ENCODE peak calls at places on chromosomes 7 and 10, in four cellular contexts. Y is IMR-90, D is HepG2, O is K562. K is an unnamed sample.

GRCh38 chr10:12237265-12238220 is 41.6 kb downstream of the CDC123 start:
- DNase-seq in Y (no peak), D (peak), O (no peak), K (no peak)

GRCh38 chr10:31318854-31319601 is at the start of gene ZEB1:
- DNase-seq in Y (peak), D (peak), O (peak), K (peak)

GRCh38 chr7:101172005-101172853 is 6.9 kb upstream of the VGF start:
- DNase-seq in Y (no peak), D (no peak), O (peak), K (no peak)

GRCh38 chr7:46444266-46444665 is 523.2 kb upstream of the IGFBP3 start:
- DNase-seq in Y (no peak), O (no peak), D (no peak), K (peak)

GRCh38 chr7:134290286-134290685 is 26.4 kb downstream of the SLC35B4 start:
- DNase-seq in Y (peak), D (no peak), O (no peak), K (peak)

GRCh38 chr7:106736508-106737201 is 75.7 kb upstream of the CCDC71L start:
- DNase-seq in Y (peak), D (peak), O (peak), K (peak)

GRCh38 chr10:101624526-101625102 is 36.5 kb downstream of the DPCD start:
- DNase-seq in D (no peak), O (no peak), Y (no peak), K (no peak)

GRCh38 chr10:133528845-133529575 is 1.8 kb downstream of the CYP2E1 start:
- DNase-seq in D (no peak), Y (peak), O (peak), K (no peak)

GRCh38 chr7:28458732-28459131 is 46.4 kb downstream of the CREB5 start:
- DNase-seq in O (peak), Y (no peak), D (no peak), K (peak)

GRCh38 chr7:80686576-80686975 is 48.1 kb downstream of the CD36 start:
- DNase-seq in Y (peak), D (no peak), O (no peak), K (no peak)

GRCh38 chr10:18214692-18215563 is 74.7 kb downstream of the CACNB2 start:
- DNase-seq in O (no peak), D (peak), Y (peak), K (peak)

GRCh38 chr10:100349087-100349486 is 2.1 kb downstream of the SCD start:
- DNase-seq in Y (no peak), D (no peak), O (no peak), K (no peak)
- TF ChIP-seq MAZ in Y (no peak), D (no peak), O (no peak), K (no peak)

GRCh38 chr7:6623589-6624245 is 8.3 kb downstream of the ZNF853 start:
- DNase-seq in D (no peak), Y (no peak), O (no peak), K (no peak)
- TF ChIP-seq MAZ in D (no peak), Y (no peak), O (no peak), K (no peak)

DNA sequence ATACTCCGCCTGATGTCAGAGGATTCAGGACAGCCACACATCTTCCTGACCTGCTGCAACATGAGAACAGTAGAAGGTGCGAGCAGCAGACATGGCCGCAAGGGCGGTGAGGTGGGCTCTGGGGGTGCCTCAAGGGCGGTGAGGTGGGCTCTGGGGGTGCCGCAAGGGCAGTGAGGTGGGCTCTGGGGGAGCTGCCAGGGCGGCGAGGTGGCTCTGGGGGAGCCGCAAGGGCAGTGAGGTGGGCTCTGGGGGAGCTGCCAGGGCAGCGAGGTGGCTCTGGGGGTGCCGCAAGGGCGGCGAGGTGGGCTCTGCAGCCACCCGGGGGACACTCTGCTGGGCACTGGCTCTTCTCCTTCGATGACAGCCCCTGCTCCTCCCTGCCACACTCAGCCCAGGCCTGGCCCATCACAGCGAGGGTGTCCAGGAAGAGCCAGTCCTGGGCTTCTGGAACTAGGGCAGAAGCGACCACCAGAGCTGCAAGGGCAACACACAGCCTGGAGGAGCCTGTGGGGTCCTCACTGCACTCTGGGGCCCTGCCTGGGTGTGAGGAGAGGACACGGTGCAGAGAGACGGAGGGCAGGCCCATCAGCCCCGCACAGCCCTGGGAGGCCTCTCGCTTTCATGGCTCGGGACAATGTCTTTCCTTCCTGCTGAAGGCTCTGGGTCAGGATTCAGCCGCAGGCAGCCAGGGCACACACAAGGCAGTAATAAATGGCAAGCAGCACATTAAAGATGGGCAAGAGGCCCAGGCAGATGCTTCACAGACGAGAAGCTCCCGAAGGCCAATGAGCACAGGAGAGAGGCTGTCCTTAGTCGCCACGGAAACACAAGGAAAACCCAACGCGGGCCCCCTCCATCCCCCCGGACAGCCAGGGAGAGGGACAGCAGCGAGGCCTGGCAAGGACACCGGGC is 42.5 kb downstream of the STK32C start:
- DNase-seq in Y (peak), O (no peak), D (no peak), K (no peak)
- TF ChIP-seq MAZ in Y (no peak), O (no peak), D (no peak), K (no peak)

GRCh38 chr7:51482976-51483375 is 166.4 kb upstream of the COBL start:
- DNase-seq in D (no peak), O (no peak), Y (no peak), K (no peak)
- TF ChIP-seq MAZ in D (no peak), O (no peak), Y (no peak), K (no peak)

GRCh38 chr10:118467200-118467599 is 125.1 kb upstream of the FAM204A start:
- DNase-seq in O (no peak), Y (no peak), D (no peak), K (no peak)

GRCh38 chr10:118472961-118473675 is 122.3 kb downstream of the PRLHR start:
- DNase-seq in D (no peak), O (no peak), Y (no peak), K (no peak)

GRCh38 chr10:118472415-118472814 is 123.0 kb downstream of the PRLHR start:
- DNase-seq in D (no peak), O (no peak), Y (no peak), K (no peak)

GRCh38 chr10:118471863-118472262 is 123.6 kb downstream of the PRLHR start:
- DNase-seq in Y (peak), D (no peak), O (no peak), K (no peak)

GRCh38 chr10:118470470-118470869 is 125.0 kb downstream of the PRLHR start:
- DNase-seq in O (peak), D (no peak), Y (no peak), K (no peak)
- TF ChIP-seq MAZ in O (no peak), D (no peak), Y (no peak), K (no peak)

GRCh38 chr10:51501396-51501795 is 198.0 kb downstream of the CSTF2T start:
- DNase-seq in Y (peak), D (no peak), O (no peak), K (no peak)
- TF ChIP-seq MAZ in Y (no peak), D (no peak), O (no peak), K (no peak)

GRCh38 chr10:1247598-1248261 is 191.5 kb downstream of the WDR37 start:
- DNase-seq in D (no peak), Y (no peak), O (no peak), K (no peak)
- TF ChIP-seq MAZ in D (no peak), Y (no peak), O (no peak), K (no peak)

GRCh38 chr7:99090811-99091582 is 52.9 kb downstream of the SMURF1 start:
- DNase-seq in Y (peak), O (peak), D (no peak), K (no peak)
- TF ChIP-seq MAZ in Y (no peak), O (no peak), D (no peak), K (no peak)

GRCh38 chr7:104982773-104983619 is 31.0 kb upstream of the KMT2E start:
- DNase-seq in O (no peak), D (no peak), Y (no peak), K (no peak)
- TF ChIP-seq MAZ in O (no peak), D (no peak), Y (no peak), K (no peak)

GRCh38 chr7:44292418-44292817 is 33.0 kb downstream of the CAMK2B start:
- DNase-seq in D (no peak), O (no peak), Y (no peak), K (no peak)

GRCh38 chr7:44293561-44294324 is 31.7 kb downstream of the CAMK2B start:
- DNase-seq in O (no peak), D (no peak), Y (no peak), K (no peak)

GRCh38 chr7:44291733-44292395 is 33.5 kb downstream of the CAMK2B start:
- DNase-seq in D (no peak), O (no peak), Y (no peak), K (no peak)

GRCh38 chr7:44294325-44295069 is 30.9 kb downstream of the CAMK2B start:
- DNase-seq in D (no peak), O (no peak), Y (no peak), K (no peak)

GRCh38 chr7:44292876-44293560 is 32.4 kb downstream of the CAMK2B start:
- DNase-seq in Y (no peak), D (no peak), O (no peak), K (no peak)
- TF ChIP-seq MAZ in Y (no peak), D (no peak), O (no peak), K (no peak)